ENCODE peak calls at places on chromosomes 13 and 19, in six cellular contexts. G is cardiac muscle cell, V is lower leg skin, K is pancreas, I is breast epithelium, N is ovary. U is an unnamed sample.

GRCh38 chr13:72101768-72102400 is 234.9 kb upstream of the DACH1 start:
- DNase-seq in G (no peak), V (no peak), K (no peak), I (no peak), N (no peak), U (no peak)

GRCh38 chr19:23285948-23286347 is 35.8 kb upstream of the ZNF724 start:
- DNase-seq in G (no peak), V (no peak), K (no peak), I (no peak), N (no peak), U (no peak)

GRCh38 chr13:81821259-81821658 is 1480.3 kb upstream of the SPRY2 start:
- DNase-seq in G (no peak), V (no peak), K (no peak), I (no peak), N (no peak), U (no peak)

GRCh38 chr19:19459707-19460251 is 54.3 kb downstream of the GATAD2A start:
- DNase-seq in G (no peak), V (peak; percentile 66), K (no peak), I (no peak), N (no peak), U (peak; percentile 50)

GRCh38 chr19:27746691-27747380 is 1466.1 kb downstream of the UQCRFS1 start:
- DNase-seq in G (peak; percentile 21), V (peak; percentile 9), K (peak; percentile 7), I (peak; percentile 18), N (no peak), U (peak; percentile 19)

GRCh38 chr13:44523176-44524017 is 52.7 kb downstream of the TSC22D1 start:
- DNase-seq in G (peak; percentile 13), V (no peak), K (no peak), I (no peak), N (no peak), U (no peak)

GRCh38 chr13:48562296-48563066 is 29.6 kb upstream of the RCBTB2 start:
- DNase-seq in G (no peak), V (no peak), K (no peak), I (no peak), N (no peak), U (no peak)

GRCh38 chr13:41268764-41269163 is 5.4 kb upstream of the MTRF1 start:
- DNase-seq in G (peak; percentile 23), V (no peak), K (no peak), I (no peak), N (no peak), U (no peak)

GRCh38 chr19:28242317-28242927 is 970.5 kb downstream of the UQCRFS1 start:
- DNase-seq in G (peak; percentile 62), V (no peak), K (peak; percentile 24), I (no peak), N (no peak), U (no peak)

GRCh38 chr13:41675306-41675705 is 218.0 kb downstream of the RGCC start:
- DNase-seq in G (no peak), V (no peak), K (no peak), I (no peak), N (no peak), U (no peak)

GRCh38 chr19:55459551-55459949 is 1.9 kb downstream of the ISOC2 start:
- DNase-seq in G (no peak), V (no peak), K (no peak), I (no peak), N (no peak), U (no peak)

GRCh38 chr13:41917641-41918040 is 43.3 kb downstream of the VWA8 start:
- DNase-seq in G (no peak), V (no peak), K (no peak), I (no peak), N (no peak), U (no peak)

GRCh38 chr13:74210693-74211393 is 76.6 kb upstream of the KLF12 start:
- DNase-seq in G (peak; percentile 35), V (no peak), K (no peak), I (no peak), N (no peak), U (no peak)

GRCh38 chr13:99439850-99440604 is 61.2 kb upstream of the TM9SF2 start:
- DNase-seq in G (no peak), V (no peak), K (no peak), I (no peak), N (no peak), U (no peak)

GRCh38 chr13:40271931-40272775 is 394.3 kb downstream of the FOXO1 start:
- DNase-seq in G (no peak), V (peak; percentile 90), K (peak; percentile 52), I (peak; percentile 97), N (peak; percentile 86), U (peak; percentile 84)

GRCh38 chr13:28100149-28101121 is at the start of gene FLT3:
- DNase-seq in G (peak; percentile 49), V (no peak), K (peak; percentile 53), I (no peak), N (no peak), U (no peak)

GRCh38 chr13:99086869-99087129 is 108.9 kb upstream of the DOCK9 start:
- DNase-seq in G (no peak), V (no peak), K (no peak), I (no peak), N (no peak), U (peak; percentile 68)

GRCh38 chr13:75458696-75459422 is 23.1 kb downstream of the TBC1D4 start:
- DNase-seq in G (no peak), V (peak; percentile 39), K (peak; percentile 75), I (peak; percentile 85), N (no peak), U (peak; percentile 81)

GRCh38 chr13:99061411-99061810 is 83.5 kb upstream of the DOCK9 start:
- DNase-seq in G (no peak), V (no peak), K (no peak), I (no peak), N (no peak), U (no peak)

GRCh38 chr19:21143846-21144245 is 2.0 kb downstream of the ZNF431 start:
- DNase-seq in G (no peak), V (no peak), K (no peak), I (no peak), N (no peak), U (no peak)

GRCh38 chr19:2488942-2489731 is 13.2 kb downstream of the GADD45B start:
- DNase-seq in G (peak; percentile 93), V (no peak), K (peak; percentile 74), I (no peak), N (no peak), U (peak; percentile 67)

GRCh38 chr13:24050796-24051715 is 109.5 kb upstream of the SPATA13 start:
- DNase-seq in G (no peak), V (no peak), K (no peak), I (no peak), N (no peak), U (no peak)

GRCh38 chr13:29513002-29513980 is 82.2 kb downstream of the SLC7A1 start:
- DNase-seq in G (no peak), V (no peak), K (no peak), I (no peak), N (no peak), U (no peak)

GRCh38 chr19:6516018-6516658 is 14.0 kb upstream of the TUBB4A start:
- DNase-seq in G (peak; percentile 97), V (peak; percentile 95), K (peak; percentile 96), I (peak; percentile 73), N (peak; percentile 66), U (peak; percentile 92)

DNA sequence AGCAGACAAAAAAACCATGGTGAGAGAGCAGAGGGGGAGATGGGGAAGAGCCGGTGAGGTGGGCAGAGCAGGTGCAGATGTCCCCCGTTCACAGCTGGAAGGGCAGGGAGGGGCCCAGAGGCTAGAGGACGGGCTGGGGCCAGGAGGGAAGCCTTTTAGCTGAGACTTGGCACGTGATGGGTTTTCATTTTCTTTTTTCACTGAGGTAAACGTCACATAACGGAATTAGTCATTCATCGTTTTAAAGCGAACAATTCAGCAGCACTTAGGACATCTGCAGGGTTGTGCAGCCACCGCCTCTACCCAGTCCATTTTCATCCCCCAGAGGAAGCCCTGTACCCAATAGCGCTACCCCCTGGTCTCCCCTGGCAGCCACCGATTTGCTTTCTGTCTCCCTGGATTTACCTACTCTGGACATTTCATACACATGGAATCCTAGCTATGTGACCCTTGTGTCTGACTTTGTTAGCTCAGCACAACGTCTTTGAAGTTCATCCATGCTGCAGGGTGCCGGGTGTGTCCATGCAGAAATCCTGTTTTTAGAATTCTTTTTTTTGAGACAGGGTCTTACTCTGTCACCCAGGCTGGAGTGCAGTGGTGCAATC is 16.0 kb upstream of the EMC10 start:
- DNase-seq in G (no peak), V (no peak), K (no peak), I (no peak), N (no peak), U (no peak)
- H3K4me3 ChIP-seq in G (no peak overlapping the region), V (no peak overlapping the region), K (no peak overlapping the region), I (no peak overlapping the region), N (no peak overlapping the region), U (no peak overlapping the region)

DNA sequence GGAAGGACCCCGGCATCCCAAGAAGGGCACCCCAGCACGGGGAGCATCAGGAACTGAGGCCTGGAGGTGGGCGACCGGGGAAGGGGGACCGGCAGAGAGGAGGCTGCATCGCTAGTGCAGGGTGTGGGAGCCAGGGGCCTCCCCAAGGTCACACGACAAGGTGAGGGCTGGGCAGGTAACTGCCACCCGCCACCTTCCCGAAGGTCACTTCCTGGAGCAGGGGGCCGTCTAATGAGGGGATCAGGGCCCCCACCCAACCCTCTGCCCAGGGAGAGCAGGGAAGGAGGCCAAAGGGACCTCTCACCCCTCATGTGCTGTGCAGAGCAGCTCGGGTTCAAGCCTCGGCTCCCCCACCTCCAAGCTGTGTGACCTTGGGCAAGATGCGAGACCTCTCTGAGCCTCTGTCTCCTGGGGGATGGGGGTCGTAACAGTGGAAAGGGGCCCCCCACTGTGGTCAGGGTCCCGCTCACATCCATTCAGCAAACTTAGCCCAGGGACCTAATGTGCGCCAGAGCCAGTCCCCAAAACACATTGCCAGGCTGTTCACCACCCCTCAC is 6.0 kb downstream of the ZBTB7A start:
- DNase-seq in G (no peak), V (no peak), K (no peak), I (no peak), N (no peak), U (no peak)
- H3K4me3 ChIP-seq in G (no peak overlapping the region), V (no peak overlapping the region), K (no peak overlapping the region), I (peak overlapping the region; percentile 98), N (peak overlapping the region; percentile 31), U (peak overlapping the region; percentile 97)

DNA sequence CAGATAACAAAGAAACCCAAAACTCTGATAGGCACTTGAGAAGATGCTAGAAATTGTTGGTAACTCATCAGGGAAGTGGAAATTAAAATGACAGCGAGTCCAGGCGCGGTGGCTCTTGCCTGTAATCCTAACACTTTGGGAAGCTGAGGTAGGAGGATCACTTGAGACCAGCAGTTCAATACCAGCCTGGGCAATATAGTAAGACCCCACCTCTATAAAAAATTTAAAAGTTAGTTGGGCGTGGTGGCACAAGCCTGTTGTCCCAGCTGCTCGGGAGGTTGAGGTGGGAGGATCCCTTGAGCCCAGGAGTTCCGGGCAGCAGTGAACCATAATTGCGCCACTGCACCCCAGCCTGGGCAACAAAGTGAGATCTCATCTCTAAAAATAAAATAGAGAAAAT is 2.6 kb upstream of the RYR1 start:
- DNase-seq in G (no peak), V (no peak), K (no peak), I (no peak), N (no peak), U (no peak)
- H3K4me3 ChIP-seq in G (no peak overlapping the region), V (no peak overlapping the region), K (no peak overlapping the region), I (no peak overlapping the region), N (no peak overlapping the region), U (no peak overlapping the region)

GRCh38 chr19:1017115-1017905 is 3.6 kb downstream of the TMEM259 start:
- DNase-seq in G (no peak), V (no peak), K (peak; percentile 67), I (no peak), N (no peak), U (peak; percentile 59)
- H3K4me3 ChIP-seq in G (no peak overlapping the region), V (no peak overlapping the region), K (no peak overlapping the region), I (no peak overlapping the region), N (no peak overlapping the region), U (peak overlapping the region; percentile 88)

U was measured in psoas muscle.